ENCODE peak calls at places on chromosomes 13 and 19, in six cellular contexts. One of them, this sample, is unnamed.

GRCh38 chr19:51784109-51784785 is 10.7 kb upstream of the FPR3 start:
- DNase-seq in Caco-2: no peak
- DNase-seq in activated gamma-delta T cell treated with Interleukin-2 at 50 U/mL for 16 hours: no peak
- DNase-seq in T-cell: no peak
- DNase-seq in activated CD8-positive, alpha-beta T cell treated with anti-CD3 and anti-CD28 coated beads, Interleukin-2, amount 10 ng/mL, durations not matched to agents 7 days and 5 days: no peak
- DNase-seq in heart right ventricle: no peak
- DNase-seq in this sample: no peak

GRCh38 chr13:26423634-26424033 is 133.8 kb upstream of the WASF3 start:
- DNase-seq in Caco-2: no peak
- DNase-seq in activated gamma-delta T cell treated with Interleukin-2 at 50 U/mL for 16 hours: no peak
- DNase-seq in T-cell: no peak
- DNase-seq in activated CD8-positive, alpha-beta T cell treated with anti-CD3 and anti-CD28 coated beads, Interleukin-2, amount 10 ng/mL, durations not matched to agents 7 days and 5 days: no peak
- DNase-seq in heart right ventricle: peak
- DNase-seq in this sample: no peak

GRCh38 chr13:113887700-113888201 is 23.9 kb upstream of the GAS6 start:
- DNase-seq in Caco-2: no peak
- DNase-seq in activated gamma-delta T cell treated with Interleukin-2 at 50 U/mL for 16 hours: no peak
- DNase-seq in T-cell: no peak
- DNase-seq in activated CD8-positive, alpha-beta T cell treated with anti-CD3 and anti-CD28 coated beads, Interleukin-2, amount 10 ng/mL, durations not matched to agents 7 days and 5 days: no peak
- DNase-seq in heart right ventricle: no peak
- DNase-seq in this sample: no peak

GRCh38 chr13:50094615-50095293 is 79.5 kb downstream of the KCNRG start:
- DNase-seq in Caco-2: no peak
- DNase-seq in activated gamma-delta T cell treated with Interleukin-2 at 50 U/mL for 16 hours: no peak
- DNase-seq in T-cell: no peak
- DNase-seq in activated CD8-positive, alpha-beta T cell treated with anti-CD3 and anti-CD28 coated beads, Interleukin-2, amount 10 ng/mL, durations not matched to agents 7 days and 5 days: no peak
- DNase-seq in heart right ventricle: no peak
- DNase-seq in this sample: no peak

GRCh38 chr13:25186187-25186586 is 14.1 kb upstream of the AMER2 start:
- DNase-seq in Caco-2: no peak
- DNase-seq in activated gamma-delta T cell treated with Interleukin-2 at 50 U/mL for 16 hours: no peak
- DNase-seq in T-cell: no peak
- DNase-seq in activated CD8-positive, alpha-beta T cell treated with anti-CD3 and anti-CD28 coated beads, Interleukin-2, amount 10 ng/mL, durations not matched to agents 7 days and 5 days: no peak
- DNase-seq in heart right ventricle: no peak
- DNase-seq in this sample: no peak

GRCh38 chr19:39692166-39692565 is 12.1 kb upstream of the LGALS14 start:
- DNase-seq in Caco-2: no peak
- DNase-seq in activated gamma-delta T cell treated with Interleukin-2 at 50 U/mL for 16 hours: no peak
- DNase-seq in T-cell: no peak
- DNase-seq in activated CD8-positive, alpha-beta T cell treated with anti-CD3 and anti-CD28 coated beads, Interleukin-2, amount 10 ng/mL, durations not matched to agents 7 days and 5 days: no peak
- DNase-seq in heart right ventricle: no peak
- DNase-seq in this sample: no peak

GRCh38 chr19:41175825-41176734 is 16.9 kb upstream of the CYP2S1 start:
- DNase-seq in Caco-2: peak
- DNase-seq in activated gamma-delta T cell treated with Interleukin-2 at 50 U/mL for 16 hours: peak
- DNase-seq in T-cell: no peak
- DNase-seq in activated CD8-positive, alpha-beta T cell treated with anti-CD3 and anti-CD28 coated beads, Interleukin-2, amount 10 ng/mL, durations not matched to agents 7 days and 5 days: peak
- DNase-seq in heart right ventricle: no peak
- DNase-seq in this sample: peak

GRCh38 chr13:110106726-110107125 is 200.2 kb downstream of the COL4A1 start:
- DNase-seq in Caco-2: no peak
- DNase-seq in activated gamma-delta T cell treated with Interleukin-2 at 50 U/mL for 16 hours: no peak
- DNase-seq in T-cell: no peak
- DNase-seq in activated CD8-positive, alpha-beta T cell treated with anti-CD3 and anti-CD28 coated beads, Interleukin-2, amount 10 ng/mL, durations not matched to agents 7 days and 5 days: peak
- DNase-seq in heart right ventricle: peak
- DNase-seq in this sample: no peak